ENCODE peak calls at places on chromosomes 1 and 21, in ten cellular contexts. K, N, U, L, X, J, T, Z, I and O are unnamed samples.

GRCh38 chr1:21631944-21632887 is 36.9 kb downstream of the RAP1GAP start:
- DNase-seq in K (no peak), N (no peak), U (no peak), L (no peak), X (no peak), J (peak), T (no peak), Z (no peak), I (peak), O (peak)

GRCh38 chr1:205313681-205314308 is 7.8 kb downstream of the NUAK2 start:
- DNase-seq in K (no peak), N (peak), U (peak), L (no peak), X (peak), J (peak), T (no peak), Z (peak), I (peak), O (peak)

GRCh38 chr1:6392880-6393399 is 627 bp downstream of the ACOT7 start:
- DNase-seq in K (no peak), N (no peak), U (no peak), L (no peak), X (no peak), J (no peak), T (no peak), Z (no peak), I (no peak), O (no peak)

GRCh38 chr1:1966086-1966740 is 37.4 kb downstream of the CFAP74 start:
- DNase-seq in K (no peak), N (no peak), U (no peak), L (no peak), X (no peak), J (no peak), T (no peak), Z (no peak), I (no peak), O (no peak)

GRCh38 chr21:17848228-17848627 is 29.1 kb upstream of the C21orf91 start:
- DNase-seq in K (no peak), N (no peak), U (peak), L (no peak), X (peak), J (peak), T (no peak), Z (no peak), I (peak), O (peak)

GRCh38 chr1:173300249-173301044 is 93.3 kb upstream of the TNFSF4 start:
- DNase-seq in K (no peak), N (no peak), U (no peak), L (no peak), X (no peak), J (no peak), T (no peak), Z (no peak), I (no peak), O (no peak)

GRCh38 chr1:208225954-208226937 is 17.9 kb downstream of the PLXNA2 start:
- DNase-seq in K (no peak), N (no peak), U (no peak), L (no peak), X (no peak), J (no peak), T (no peak), Z (no peak), I (no peak), O (peak)

GRCh38 chr1:163914785-163915413 is 593.1 kb downstream of the NUF2 start:
- DNase-seq in K (no peak), N (no peak), U (no peak), L (no peak), X (no peak), J (no peak), T (no peak), Z (no peak), I (no peak), O (no peak)

GRCh38 chr1:218164111-218164929 is 120.8 kb upstream of the RRP15 start:
- DNase-seq in K (no peak), N (peak), U (peak), L (no peak), X (peak), J (peak), T (peak), Z (peak), I (peak), O (peak)

GRCh38 chr1:112527266-112528010 is 18.7 kb downstream of the WNT2B start:
- DNase-seq in K (no peak), N (no peak), U (no peak), L (no peak), X (no peak), J (no peak), T (no peak), Z (no peak), I (peak), O (peak)

GRCh38 chr1:155297431-155297830 is 3.8 kb downstream of the PKLR start:
- DNase-seq in K (no peak), N (no peak), U (no peak), L (no peak), X (no peak), J (no peak), T (no peak), Z (no peak), I (no peak), O (no peak)

GRCh38 chr1:42735477-42736105 is 4.4 kb downstream of the CLDN19 start:
- DNase-seq in K (no peak), N (no peak), U (no peak), L (no peak), X (no peak), J (no peak), T (no peak), Z (no peak), I (no peak), O (no peak)

GRCh38 chr1:32828341-32828740 is 10.9 kb downstream of the S100PBP start:
- DNase-seq in K (no peak), N (no peak), U (peak), L (no peak), X (no peak), J (peak), T (no peak), Z (no peak), I (peak), O (peak)

GRCh38 chr1:174535207-174535606 is 87.4 kb downstream of the GPR52 start:
- DNase-seq in K (no peak), N (no peak), U (no peak), L (no peak), X (no peak), J (no peak), T (no peak), Z (no peak), I (no peak), O (peak)

GRCh38 chr1:159879977-159880376 is 17.5 kb upstream of the VSIG8 start:
- DNase-seq in K (no peak), N (no peak), U (peak), L (no peak), X (no peak), J (no peak), T (no peak), Z (no peak), I (peak), O (peak)

GRCh38 chr1:75632350-75632949 is 21.5 kb upstream of the SLC44A5 start:
- DNase-seq in K (peak), N (no peak), U (peak), L (no peak), X (no peak), J (peak), T (peak), Z (no peak), I (peak), O (peak)

GRCh38 chr1:112501810-112502641 is 6.7 kb upstream of the WNT2B start:
- DNase-seq in K (no peak), N (peak), U (peak), L (peak), X (peak), J (peak), T (peak), Z (peak), I (peak), O (peak)

GRCh38 chr1:54651608-54652007 is 10.0 kb downstream of the MROH7 start:
- DNase-seq in K (no peak), N (no peak), U (no peak), L (no peak), X (no peak), J (no peak), T (no peak), Z (no peak), I (no peak), O (no peak)

GRCh38 chr1:33234588-33234990 is 21.7 kb upstream of the ZNF362 start:
- DNase-seq in K (no peak), N (no peak), U (no peak), L (no peak), X (no peak), J (no peak), T (no peak), Z (no peak), I (no peak), O (peak)

GRCh38 chr1:155002479-155003226 is at the start of gene ZBTB7B:
- DNase-seq in K (no peak), N (no peak), U (no peak), L (no peak), X (no peak), J (peak), T (no peak), Z (peak), I (no peak), O (peak)

GRCh38 chr1:83512371-83513004 is 486.4 kb downstream of the TTLL7 start:
- DNase-seq in K (no peak), N (no peak), U (no peak), L (no peak), X (no peak), J (no peak), T (no peak), Z (no peak), I (no peak), O (no peak)

GRCh38 chr1:202805886-202806511 is 2.2 kb downstream of the KDM5B start:
- DNase-seq in K (no peak), N (no peak), U (peak), L (no peak), X (no peak), J (no peak), T (no peak), Z (no peak), I (peak), O (peak)

GRCh38 chr1:179828554-179829110 is 49.0 kb downstream of the TOR1AIP2 start:
- DNase-seq in K (no peak), N (no peak), U (no peak), L (no peak), X (no peak), J (no peak), T (no peak), Z (no peak), I (no peak), O (no peak)

GRCh38 chr1:77068013-77068412 is 151.2 kb downstream of the PIGK start:
- DNase-seq in K (peak), N (no peak), U (no peak), L (no peak), X (no peak), J (no peak), T (no peak), Z (no peak), I (no peak), O (no peak)

GRCh38 chr1:160074865-160075264 is 4.9 kb upstream of the KCNJ10 start:
- DNase-seq in K (no peak), N (no peak), U (no peak), L (no peak), X (no peak), J (no peak), T (no peak), Z (no peak), I (no peak), O (no peak)

GRCh38 chr1:31783846-31784245 is 19.7 kb upstream of the ADGRB2 start:
- DNase-seq in K (no peak), N (no peak), U (no peak), L (no peak), X (no peak), J (no peak), T (no peak), Z (peak), I (no peak), O (no peak)

GRCh38 chr1:167059729-167060107 is 30.5 kb downstream of the GPA33 start:
- DNase-seq in K (no peak), N (no peak), U (no peak), L (no peak), X (no peak), J (no peak), T (no peak), Z (no peak), I (no peak), O (no peak)

GRCh38 chr21:37710555-37711293 is 205.5 kb downstream of the KCNJ6 start:
- DNase-seq in K (no peak), N (no peak), U (peak), L (no peak), X (no peak), J (peak), T (peak), Z (no peak), I (no peak), O (peak)

GRCh38 chr1:3441449-3441848 is 13.0 kb upstream of the ARHGEF16 start:
- DNase-seq in K (no peak), N (no peak), U (no peak), L (no peak), X (no peak), J (no peak), T (no peak), Z (no peak), I (no peak), O (no peak)

GRCh38 chr1:214503553-214503952 is 47.8 kb downstream of the PTPN14 start:
- DNase-seq in K (no peak), N (no peak), U (no peak), L (no peak), X (no peak), J (no peak), T (no peak), Z (no peak), I (no peak), O (no peak)

GRCh38 chr1:151461694-151462093 is 2.4 kb upstream of the POGZ start:
- DNase-seq in K (no peak), N (no peak), U (no peak), L (no peak), X (no peak), J (no peak), T (no peak), Z (no peak), I (no peak), O (no peak)

GRCh38 chr1:90475623-90476022 is 241.5 kb downstream of the BARHL2 start:
- DNase-seq in K (peak), N (no peak), U (no peak), L (peak), X (no peak), J (peak), T (no peak), Z (no peak), I (peak), O (peak)

GRCh38 chr1:93015590-93015989 is 54.3 kb upstream of the DIPK1A start:
- DNase-seq in K (no peak), N (no peak), U (peak), L (no peak), X (no peak), J (no peak), T (no peak), Z (no peak), I (peak), O (peak)

GRCh38 chr1:167221126-167221803 is 579 bp downstream of the POU2F1 start:
- DNase-seq in K (no peak), N (peak), U (no peak), L (no peak), X (peak), J (peak), T (no peak), Z (no peak), I (no peak), O (no peak)

GRCh38 chr21:34891610-34891943 is 157.5 kb downstream of the RUNX1 start:
- DNase-seq in K (no peak), N (no peak), U (no peak), L (no peak), X (no peak), J (no peak), T (no peak), Z (no peak), I (no peak), O (no peak)
- H3K4me3 ChIP-seq in K (no peak), N (no peak), U (peak), L (peak), X (peak), J (peak), T (no peak), Z (no peak), I (peak), O (peak)

GRCh38 chr1:233279971-233280370 is 15.6 kb downstream of the PCNX2 start:
- DNase-seq in K (no peak), N (no peak), U (no peak), L (no peak), X (no peak), J (no peak), T (no peak), Z (no peak), I (no peak), O (no peak)
- H3K4me3 ChIP-seq in K (no peak), N (no peak), U (no peak), L (no peak), X (no peak), J (no peak), T (no peak), Z (no peak), I (no peak), O (no peak)

GRCh38 chr1:192904438-192904895 is 95.6 kb downstream of the RGS2 start:
- DNase-seq in K (no peak), N (no peak), U (peak), L (no peak), X (no peak), J (peak), T (no peak), Z (no peak), I (peak), O (peak)

GRCh38 chr1:192906334-192906733 is 97.5 kb downstream of the RGS2 start:
- DNase-seq in K (no peak), N (no peak), U (no peak), L (no peak), X (no peak), J (no peak), T (no peak), Z (no peak), I (no peak), O (no peak)

GRCh38 chr1:192903142-192903541 is 94.3 kb downstream of the RGS2 start:
- DNase-seq in K (no peak), N (no peak), U (no peak), L (no peak), X (no peak), J (no peak), T (no peak), Z (no peak), I (no peak), O (no peak)

GRCh38 chr1:192907545-192908243 is 98.9 kb downstream of the RGS2 start:
- DNase-seq in K (no peak), N (no peak), U (peak), L (no peak), X (no peak), J (peak), T (no peak), Z (no peak), I (peak), O (peak)

DNA sequence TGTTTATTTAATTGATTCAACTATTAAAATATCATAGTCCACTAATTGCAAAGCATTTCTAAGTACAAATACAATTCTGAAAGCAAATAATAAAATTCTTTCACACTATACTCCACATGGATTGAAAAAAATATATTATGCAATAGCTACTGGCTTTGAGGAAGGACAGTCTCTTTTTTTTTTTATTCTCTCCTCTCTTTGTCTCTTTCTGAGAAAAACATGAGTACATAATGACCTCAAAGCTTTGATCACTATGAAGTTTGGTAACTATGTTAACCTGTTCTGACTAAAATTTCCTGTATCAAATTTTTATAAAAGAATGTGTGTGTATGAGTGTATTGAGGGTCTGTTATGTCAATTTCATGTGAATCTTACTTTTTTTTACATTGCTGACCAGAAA is 96.2 kb downstream of the RGS2 start:
- DNase-seq in K (no peak), N (no peak), U (peak), L (no peak), X (no peak), J (no peak), T (no peak), Z (no peak), I (peak), O (peak)
- H3K4me3 ChIP-seq in K (no peak), N (no peak), U (peak), L (no peak), X (no peak), J (no peak), T (no peak), Z (no peak), I (no peak), O (no peak)

GRCh38 chr1:64844175-64844574 is 99.3 kb downstream of the RAVER2 start:
- DNase-seq in K (no peak), N (no peak), U (no peak), L (no peak), X (no peak), J (no peak), T (no peak), Z (no peak), I (no peak), O (no peak)
- H3K4me3 ChIP-seq in K (no peak), N (no peak), U (no peak), L (no peak), X (no peak), J (no peak), T (no peak), Z (no peak), I (no peak), O (no peak)

GRCh38 chr1:18640228-18641004 is 9.8 kb downstream of the PAX7 start:
- DNase-seq in K (no peak), N (no peak), U (no peak), L (no peak), X (no peak), J (no peak), T (no peak), Z (no peak), I (no peak), O (no peak)
- H3K4me3 ChIP-seq in K (no peak), N (no peak), U (no peak), L (no peak), X (no peak), J (no peak), T (no peak), Z (no peak), I (no peak), O (no peak)

GRCh38 chr1:67735806-67736627 is 51.0 kb downstream of the GADD45A start:
- DNase-seq in K (peak), N (peak), U (peak), L (no peak), X (peak), J (peak), T (no peak), Z (no peak), I (peak), O (peak)
- H3K4me3 ChIP-seq in K (peak), N (peak), U (peak), L (no peak), X (peak), J (no peak), T (no peak), Z (no peak), I (peak), O (no peak)

GRCh38 chr1:110524311-110525249 is 5.6 kb upstream of the KCNA10 start:
- DNase-seq in K (peak), N (peak), U (peak), L (peak), X (no peak), J (peak), T (no peak), Z (no peak), I (peak), O (peak)
- H3K4me3 ChIP-seq in K (peak), N (no peak), U (no peak), L (no peak), X (peak), J (no peak), T (no peak), Z (no peak), I (no peak), O (no peak)

GRCh38 chr1:39190096-39190495 is 14.4 kb upstream of the MACF1 start:
- DNase-seq in K (no peak), N (no peak), U (no peak), L (no peak), X (no peak), J (no peak), T (no peak), Z (no peak), I (no peak), O (no peak)
- H3K4me3 ChIP-seq in K (no peak), N (no peak), U (no peak), L (no peak), X (no peak), J (no peak), T (no peak), Z (no peak), I (no peak), O (no peak)

DNA sequence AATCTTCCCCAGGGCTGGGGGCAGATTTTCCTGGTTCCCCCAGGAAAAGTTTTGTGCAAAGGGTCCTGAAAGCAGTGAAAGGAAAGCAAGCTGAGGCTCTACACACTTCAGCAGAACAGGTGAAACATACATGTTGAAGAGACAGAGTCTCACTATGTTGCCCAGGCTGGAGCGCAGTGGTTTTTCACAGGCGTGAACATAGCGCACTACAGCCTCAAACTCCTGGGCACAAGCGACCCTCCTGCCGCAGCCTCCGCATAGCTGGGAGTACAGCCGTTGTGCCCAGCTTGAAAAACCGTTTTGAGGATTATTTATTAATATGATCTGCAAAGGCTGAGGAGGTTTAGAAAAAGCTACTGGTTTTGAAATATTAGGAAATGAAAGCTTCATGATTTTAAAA is 11.8 kb downstream of the PRDM15 start:
- DNase-seq in K (no peak), N (no peak), U (no peak), L (no peak), X (no peak), J (no peak), T (no peak), Z (no peak), I (no peak), O (no peak)
- H3K4me3 ChIP-seq in K (no peak), N (no peak), U (no peak), L (no peak), X (no peak), J (no peak), T (no peak), Z (no peak), I (no peak), O (no peak)